ENCODE peak calls at places on chromosomes 11 and 22, in nine cellular contexts. T is GM13977; U is hepatic stellate cell; L is anterior cingulate cortex; Z is transverse colon; Q is GDM1; X is occipital lobe; O is WTC11; K is activated CD4-positive, alpha-beta memory T cell treated with anti-CD3 and anti-CD28 coated beads, Interleukin-2, amount 10 ng/mL, durations not matched to agents 7 days and 5 days. F is an unnamed sample.

GRCh38 chr11:95576149-95576851 is 213.3 kb downstream of the FAM76B start:
- DNase-seq in L (no peak), Q (no peak), Z (no peak), U (no peak), K (no peak), X (no peak), O (no peak), T (no peak), F (no peak)

GRCh38 chr11:63553759-63554158 is 9.4 kb downstream of the PLAAT2 start:
- DNase-seq in U (no peak), T (peak), X (no peak), Q (no peak), L (no peak), O (no peak), K (peak), Z (no peak), F (peak)

GRCh38 chr11:721913-722811 is 16.1 kb downstream of the EPS8L2 start:
- DNase-seq in O (no peak), K (peak), Q (peak), L (no peak), U (no peak), T (peak), X (no peak), Z (peak), F (no peak)

GRCh38 chr11:129815596-129816461 is at the start of gene TMEM45B:
- DNase-seq in Z (peak), K (no peak), X (no peak), O (peak), U (no peak), L (no peak), T (no peak), Q (no peak), F (no peak)

GRCh38 chr11:27716850-27717249 is 16.6 kb upstream of the BDNF start:
- DNase-seq in O (no peak), K (no peak), Z (no peak), Q (no peak), U (no peak), X (no peak), L (no peak), T (no peak), F (peak)

GRCh38 chr11:66617148-66617814 is 851 bp downstream of the RBM14 start:
- DNase-seq in K (peak), T (no peak), O (no peak), Q (no peak), X (peak), U (peak), L (no peak), Z (no peak), F (no peak)

GRCh38 chr11:106988151-106988806 is 30.0 kb downstream of the GUCY1A2 start:
- DNase-seq in K (no peak), L (no peak), U (peak), T (no peak), O (no peak), X (no peak), Z (no peak), Q (no peak), F (peak)

GRCh38 chr11:57792060-57792541 is 30.5 kb downstream of the CTNND1 start:
- DNase-seq in U (no peak), Z (peak), T (peak), O (no peak), L (peak), K (peak), X (no peak), Q (peak), F (no peak)

GRCh38 chr22:49983148-49984042 is 22.8 kb downstream of the PIM3 start:
- DNase-seq in T (no peak), O (peak), Q (no peak), K (no peak), U (no peak), L (no peak), X (no peak), Z (no peak), F (no peak)

GRCh38 chr11:1290052-1291040 is 19.1 kb downstream of the TOLLIP start:
- DNase-seq in X (no peak), L (no peak), U (no peak), Q (no peak), Z (no peak), K (no peak), O (no peak), T (no peak), F (no peak)

GRCh38 chr11:1881442-1882264 is 10.0 kb downstream of the PRR33 start:
- DNase-seq in Q (no peak), Z (no peak), K (no peak), T (peak), L (no peak), O (no peak), X (no peak), U (no peak), F (peak)

GRCh38 chr11:111635706-111636045 is 33.4 kb downstream of the SIK2 start:
- DNase-seq in L (peak), K (no peak), O (no peak), Z (peak), Q (no peak), X (peak), U (peak), T (no peak), F (peak)

GRCh38 chr11:126607374-126607773 is 251.9 kb downstream of the ST3GAL4 start:
- DNase-seq in Q (no peak), U (peak), Z (peak), O (peak), L (peak), T (peak), X (peak), K (no peak), F (peak)

GRCh38 chr22:46537946-46538815 is 761 bp upstream of the CELSR1 start:
- DNase-seq in K (no peak), X (no peak), L (no peak), T (peak), Q (no peak), U (no peak), O (peak), Z (no peak), F (peak)

GRCh38 chr22:41479671-41480396 is 10.9 kb downstream of the ACO2 start:
- DNase-seq in O (peak), X (peak), U (peak), Z (no peak), Q (no peak), K (no peak), L (peak), T (no peak), F (peak)

GRCh38 chr11:1652778-1653540 is 23.4 kb downstream of the KRTAP5-5 start:
- DNase-seq in O (peak), Q (no peak), X (peak), K (peak), U (peak), L (peak), T (peak), Z (peak), F (peak)

GRCh38 chr11:65274734-65275682 is 13.2 kb downstream of the POLA2 start:
- DNase-seq in O (peak), U (peak), X (peak), Z (peak), K (peak), L (peak), Q (no peak), T (peak), F (peak)

GRCh38 chr11:5275369-5276110 is 5.8 kb upstream of the HBE1 start:
- DNase-seq in X (no peak), Q (no peak), O (no peak), K (no peak), U (no peak), T (no peak), L (no peak), Z (no peak), F (no peak)

GRCh38 chr22:43210631-43211515 is 23.9 kb upstream of the TTLL12 start:
- DNase-seq in Z (no peak), X (no peak), K (no peak), L (no peak), U (no peak), T (no peak), O (no peak), Q (no peak), F (no peak)

GRCh38 chr22:23478175-23478574 is 101.9 kb downstream of the IGLL1 start:
- DNase-seq in X (no peak), K (no peak), U (no peak), Z (no peak), Q (no peak), T (no peak), O (no peak), L (no peak), F (no peak)

GRCh38 chr11:11499300-11499699 is 122.5 kb downstream of the GALNT18 start:
- DNase-seq in L (no peak), T (no peak), O (no peak), Z (no peak), Q (no peak), K (no peak), U (no peak), X (no peak), F (no peak)

GRCh38 chr22:40654522-40655167 is 18.1 kb upstream of the MRTFA start:
- DNase-seq in Z (peak), L (peak), K (no peak), O (no peak), U (peak), Q (no peak), X (no peak), T (no peak), F (peak)

F was measured in AG20443.